ENCODE peak calls at places on chromosomes 7 and 10, in four cellular contexts. C, A, P and Q are unnamed samples.

GRCh38 chr7:139635521-139636240 is 112.2 kb downstream of the CLEC2L start:
- DNase-seq in P (no peak), C (no peak), A (no peak), Q (no peak)

GRCh38 chr7:48097511-48098231 is 8.6 kb downstream of the UPP1 start:
- DNase-seq in C (no peak), P (peak; percentile 54), A (no peak), Q (peak; percentile 34)

GRCh38 chr10:70832852-70833542 is 17.2 kb downstream of the SGPL1 start:
- DNase-seq in P (peak; percentile 96), C (no peak), A (no peak), Q (no peak)

GRCh38 chr10:110410329-110411046 is 87.2 kb upstream of the DUSP5 start:
- DNase-seq in C (no peak), P (peak; percentile 99), A (no peak), Q (peak; percentile 77)

GRCh38 chr10:10527861-10528562 is 489.7 kb upstream of the CELF2 start:
- DNase-seq in A (no peak), P (no peak), C (no peak), Q (no peak)

GRCh38 chr10:61986788-61987187 is 85.3 kb downstream of the ARID5B start:
- DNase-seq in A (no peak), P (no peak), C (no peak), Q (no peak)

GRCh38 chr10:133180192-133180914 is 20.3 kb downstream of the KNDC1 start:
- DNase-seq in P (no peak), C (no peak), A (no peak), Q (no peak)

GRCh38 chr7:141295367-141295895 is 221.6 kb downstream of the TMEM178B start:
- DNase-seq in P (no peak), A (peak; percentile 42), C (no peak), Q (no peak)

GRCh38 chr10:32266979-32267378 is 80.0 kb downstream of the EPC1 start:
- DNase-seq in P (no peak), A (no peak), C (no peak), Q (no peak)

GRCh38 chr10:66852811-66853210 is 73.0 kb upstream of the LRRTM3 start:
- DNase-seq in A (no peak), C (no peak), P (no peak), Q (no peak)

GRCh38 chr7:8322667-8323066 is 60.7 kb upstream of the ICA1 start:
- DNase-seq in P (no peak), A (no peak), C (no peak), Q (no peak)

GRCh38 chr10:132135398-132135872 is 51.3 kb upstream of the DPYSL4 start:
- DNase-seq in P (no peak), A (peak; percentile 1), C (no peak), Q (no peak)

GRCh38 chr10:103295391-103296044 is 18.6 kb downstream of the INA start:
- DNase-seq in P (peak; percentile 88), C (no peak), A (no peak), Q (no peak)

GRCh38 chr10:7111574-7111973 is 299.3 kb downstream of the SFMBT2 start:
- DNase-seq in C (no peak), A (no peak), P (peak; percentile 34), Q (no peak)

GRCh38 chr10:29254123-29255046 is 34.5 kb upstream of the LYZL1 start:
- DNase-seq in P (peak; percentile 55), C (peak; percentile 18), A (no peak), Q (no peak)

GRCh38 chr10:101444058-101444457 is 90.1 kb downstream of the BTRC start:
- DNase-seq in C (no peak), A (no peak), P (peak; percentile 32), Q (no peak)

GRCh38 chr7:82416402-82416801 is 27.2 kb downstream of the CACNA2D1 start:
- DNase-seq in C (no peak), P (no peak), A (no peak), Q (no peak)

GRCh38 chr10:48880016-48880705 is 59.5 kb downstream of the LRRC18 start:
- DNase-seq in C (no peak), P (no peak), A (no peak), Q (no peak)

GRCh38 chr10:48501806-48502771 is 102.8 kb downstream of the ARHGAP22 start:
- DNase-seq in A (no peak), P (no peak), C (no peak), Q (no peak)

GRCh38 chr7:142860968-142861367 is 6.1 kb downstream of the EPHB6 start:
- DNase-seq in P (no peak), C (no peak), A (no peak), Q (no peak)

GRCh38 chr7:44461387-44461786 is 29.1 kb downstream of the NUDCD3 start:
- DNase-seq in A (no peak), C (no peak), P (peak; percentile 82), Q (peak; percentile 15)

GRCh38 chr7:23907012-23907411 is 197.0 kb downstream of the STK31 start:
- DNase-seq in P (peak; percentile 25), A (no peak), C (no peak), Q (no peak)

GRCh38 chr7:33805630-33806233 is 99.6 kb upstream of the BMPER start:
- DNase-seq in A (no peak), P (peak; percentile 52), C (no peak), Q (no peak)

GRCh38 chr10:45152726-45153125 is 152.0 kb downstream of the ZNF22 start:
- DNase-seq in P (peak; percentile 66), A (no peak), C (no peak), Q (no peak)

GRCh38 chr7:72785166-72785955 is 42.6 kb downstream of the TYW1B start:
- DNase-seq in A (no peak), P (peak; percentile 49), C (no peak), Q (no peak)

GRCh38 chr7:103576616-103577015 is 130.6 kb upstream of the SLC26A5 start:
- DNase-seq in P (no peak), A (no peak), C (no peak), Q (no peak)

GRCh38 chr7:138670594-138670993 is 30.6 kb downstream of the SVOPL start:
- DNase-seq in A (no peak), P (no peak), C (no peak), Q (no peak)

GRCh38 chr7:56175086-56175760 is 59.0 kb upstream of the NUPR2 start:
- DNase-seq in A (no peak), P (no peak), C (no peak), Q (no peak)

GRCh38 chr7:5776894-5777645 is 4.4 kb downstream of the RNF216 start:
- DNase-seq in C (no peak), A (peak; percentile 21), P (no peak), Q (no peak)

GRCh38 chr10:87671416-87671815 is 11.7 kb downstream of the PAPSS2 start:
- DNase-seq in C (no peak), P (peak; percentile 53), A (no peak), Q (no peak)

GRCh38 chr7:33667261-33667660 is 238.1 kb upstream of the BMPER start:
- DNase-seq in A (peak; percentile 20), P (no peak), C (no peak), Q (peak; percentile 26)

GRCh38 chr10:22958338-22958737 is 30.5 kb downstream of the ARMC3 start:
- DNase-seq in P (peak; percentile 77), C (no peak), A (no peak), Q (no peak)

GRCh38 chr7:39199951-39200350 is 222.2 kb downstream of the POU6F2 start:
- DNase-seq in C (no peak), A (no peak), P (no peak), Q (no peak)